ENCODE peak calls at places on chromosomes 5 and 9, in seven cellular contexts. One of them, this sample, is unnamed.

GRCh38 chr5:176856746-176857145 is 42.4 kb downstream of the HK3 start:
- DNase-seq in effector memory CD8-positive, alpha-beta T cell: no peak
- DNase-seq in neural crest cell: no peak
- DNase-seq in BE2C: no peak
- DNase-seq in GDM1: no peak
- DNase-seq in COR-L47: no peak
- DNase-seq in stimulated activated naive CD4-positive, alpha-beta T cell: no peak
- DNase-seq in this sample: no peak

GRCh38 chr9:131397100-131397790 is 3.4 kb downstream of the PRRC2B start:
- DNase-seq in effector memory CD8-positive, alpha-beta T cell: no peak
- DNase-seq in neural crest cell: no peak
- DNase-seq in BE2C: no peak
- DNase-seq in GDM1: no peak
- DNase-seq in COR-L47: no peak
- DNase-seq in stimulated activated naive CD4-positive, alpha-beta T cell: no peak
- DNase-seq in this sample: no peak

GRCh38 chr9:120982851-120983250 is 56.3 kb upstream of the TRAF1 start:
- DNase-seq in effector memory CD8-positive, alpha-beta T cell: no peak
- DNase-seq in neural crest cell: no peak
- DNase-seq in BE2C: no peak
- DNase-seq in GDM1: no peak
- DNase-seq in COR-L47: no peak
- DNase-seq in stimulated activated naive CD4-positive, alpha-beta T cell: no peak
- DNase-seq in this sample: no peak

GRCh38 chr5:74762599-74762998 is 4.3 kb downstream of the GFM2 start:
- DNase-seq in effector memory CD8-positive, alpha-beta T cell: no peak
- DNase-seq in neural crest cell: no peak
- DNase-seq in BE2C: no peak
- DNase-seq in GDM1: no peak
- DNase-seq in COR-L47: no peak
- DNase-seq in stimulated activated naive CD4-positive, alpha-beta T cell: no peak
- DNase-seq in this sample: no peak

GRCh38 chr5:61306531-61307195 is 25.4 kb upstream of the ZSWIM6 start:
- DNase-seq in effector memory CD8-positive, alpha-beta T cell: no peak
- DNase-seq in neural crest cell: no peak
- DNase-seq in BE2C: no peak
- DNase-seq in GDM1: no peak
- DNase-seq in COR-L47: no peak
- DNase-seq in stimulated activated naive CD4-positive, alpha-beta T cell: no peak
- DNase-seq in this sample: no peak

GRCh38 chr5:78495800-78496199 is 135.4 kb downstream of the SCAMP1 start:
- DNase-seq in effector memory CD8-positive, alpha-beta T cell: no peak
- DNase-seq in neural crest cell: no peak
- DNase-seq in BE2C: no peak
- DNase-seq in GDM1: no peak
- DNase-seq in COR-L47: no peak
- DNase-seq in stimulated activated naive CD4-positive, alpha-beta T cell: no peak
- DNase-seq in this sample: no peak

GRCh38 chr5:116970318-116970717 is 395.7 kb upstream of the SEMA6A start:
- DNase-seq in effector memory CD8-positive, alpha-beta T cell: no peak
- DNase-seq in neural crest cell: no peak
- DNase-seq in BE2C: peak
- DNase-seq in GDM1: no peak
- DNase-seq in COR-L47: peak
- DNase-seq in stimulated activated naive CD4-positive, alpha-beta T cell: no peak
- DNase-seq in this sample: peak

GRCh38 chr9:114028646-114029045 is 49.5 kb downstream of the AMBP start:
- DNase-seq in effector memory CD8-positive, alpha-beta T cell: no peak
- DNase-seq in neural crest cell: no peak
- DNase-seq in BE2C: no peak
- DNase-seq in GDM1: no peak
- DNase-seq in COR-L47: no peak
- DNase-seq in stimulated activated naive CD4-positive, alpha-beta T cell: no peak
- DNase-seq in this sample: no peak

GRCh38 chr5:107555425-107556090 is 115.2 kb downstream of the EFNA5 start:
- DNase-seq in effector memory CD8-positive, alpha-beta T cell: no peak
- DNase-seq in neural crest cell: no peak
- DNase-seq in BE2C: no peak
- DNase-seq in GDM1: no peak
- DNase-seq in COR-L47: no peak
- DNase-seq in stimulated activated naive CD4-positive, alpha-beta T cell: no peak
- DNase-seq in this sample: no peak

GRCh38 chr9:19946446-19947109 is 157.7 kb upstream of the SLC24A2 start:
- DNase-seq in effector memory CD8-positive, alpha-beta T cell: no peak
- DNase-seq in neural crest cell: no peak
- DNase-seq in BE2C: no peak
- DNase-seq in GDM1: no peak
- DNase-seq in COR-L47: peak
- DNase-seq in stimulated activated naive CD4-positive, alpha-beta T cell: no peak
- DNase-seq in this sample: no peak